ENCODE peak calls at places on chromosome 11, in eight cellular contexts. L is lower lobe of right lung, I is colonic mucosa, X is dorsolateral prefrontal cortex, M is Peyer's patch, N is right lobe of liver, R is fibroblast of pulmonary artery, E is MM.1S. G is an unnamed sample.

GRCh38 chr11:63906585-63906984 is 10.4 kb downstream of the RCOR2 start:
- DNase-seq in R (peak), X (no peak), E (no peak), N (no peak), L (no peak), M (no peak), I (no peak), G (no peak)

GRCh38 chr11:12001152-12001551 is 7.3 kb downstream of the DKK3 start:
- DNase-seq in I (no peak), E (no peak), L (no peak), R (no peak), M (no peak), X (no peak), N (no peak), G (no peak)

GRCh38 chr11:134823970-134824369 is 411.9 kb upstream of the B3GAT1 start:
- DNase-seq in R (no peak), L (no peak), X (no peak), E (no peak), N (no peak), I (no peak), M (no peak), G (no peak)

GRCh38 chr11:26929806-26930517 is 64.0 kb upstream of the FIBIN start:
- DNase-seq in L (no peak), E (no peak), M (no peak), X (no peak), N (no peak), I (no peak), R (no peak), G (no peak)

GRCh38 chr11:114259124-114259526 is 37.1 kb upstream of the NNMT start:
- DNase-seq in E (no peak), M (peak), L (peak), X (peak), I (no peak), R (no peak), N (peak), G (no peak)

GRCh38 chr11:62057069-62057468 is 66.7 kb upstream of the INCENP start:
- DNase-seq in R (no peak), E (no peak), I (no peak), M (no peak), N (no peak), X (no peak), L (no peak), G (no peak)

GRCh38 chr11:64814712-64815187 is 4.4 kb upstream of the MEN1 start:
- DNase-seq in E (no peak), L (no peak), M (peak), R (no peak), I (no peak), X (no peak), N (no peak), G (no peak)

GRCh38 chr11:135027461-135027860 is 615.4 kb upstream of the B3GAT1 start:
- DNase-seq in L (no peak), I (no peak), R (peak), E (peak), N (peak), X (no peak), M (peak), G (peak)

GRCh38 chr11:20376162-20376561 is 11.4 kb upstream of the PRMT3 start:
- DNase-seq in E (no peak), L (no peak), R (no peak), M (no peak), N (no peak), I (no peak), X (no peak), G (no peak)

GRCh38 chr11:102794382-102794781 is 3.6 kb downstream of the MMP1 start:
- DNase-seq in L (no peak), M (no peak), N (no peak), I (no peak), X (no peak), E (peak), R (peak), G (peak)

GRCh38 chr11:19820100-19820499 is 107.5 kb downstream of the NAV2 start:
- DNase-seq in X (no peak), L (peak), R (no peak), E (no peak), N (no peak), I (no peak), M (no peak), G (no peak)

GRCh38 chr11:119490253-119491006 is 67.5 kb upstream of the THY1 start:
- DNase-seq in N (no peak), X (no peak), E (no peak), I (no peak), R (no peak), M (no peak), L (no peak), G (no peak)

GRCh38 chr11:78801161-78801884 is 226.7 kb upstream of the NARS2 start:
- DNase-seq in E (no peak), X (no peak), N (no peak), M (no peak), R (peak), L (no peak), I (peak), G (no peak)

GRCh38 chr11:10688401-10688800 is 5.2 kb downstream of the IRAG1 start:
- DNase-seq in M (no peak), X (no peak), E (no peak), L (no peak), R (no peak), N (no peak), I (no peak), G (no peak)

GRCh38 chr11:10432971-10433370 is 22.1 kb upstream of the AMPD3 start:
- DNase-seq in L (no peak), E (no peak), N (no peak), I (no peak), X (no peak), M (no peak), R (no peak), G (no peak)

GRCh38 chr11:299951-300735 is 817 bp upstream of the IFITM5 start:
- DNase-seq in X (no peak), I (no peak), R (no peak), M (no peak), E (no peak), L (peak), N (peak), G (no peak)

GRCh38 chr11:362642-363442 is 6.5 kb upstream of the B4GALNT4 start:
- DNase-seq in N (peak), L (no peak), X (no peak), R (no peak), E (no peak), I (no peak), M (no peak), G (no peak)

GRCh38 chr11:79932612-79933011 is 491.8 kb upstream of the TENM4 start:
- DNase-seq in R (no peak), X (no peak), M (no peak), E (no peak), N (no peak), L (no peak), I (no peak), G (no peak)

GRCh38 chr11:58926251-58926650 is 13.0 kb upstream of the GLYATL1 start:
- DNase-seq in L (no peak), E (no peak), I (no peak), N (no peak), R (no peak), M (no peak), X (no peak), G (no peak)

GRCh38 chr11:131423715-131424114 is 53.3 kb downstream of the NTM start:
- DNase-seq in I (no peak), M (no peak), R (no peak), E (no peak), L (no peak), N (no peak), X (no peak), G (peak)

GRCh38 chr11:67270256-67271211 is 4.3 kb downstream of the GRK2 start:
- DNase-seq in L (peak), R (peak), N (peak), I (peak), M (peak), X (no peak), E (no peak), G (no peak)

GRCh38 chr11:88552377-88553029 is 215.0 kb upstream of the CTSC start:
- DNase-seq in L (peak), M (peak), N (peak), R (peak), I (peak), X (no peak), E (peak), G (peak)

GRCh38 chr11:122141757-122142156 is 25.7 kb upstream of the BLID start:
- DNase-seq in R (no peak), I (no peak), X (no peak), M (no peak), E (no peak), L (no peak), N (no peak), G (no peak)

GRCh38 chr11:63915961-63916836 is 765 bp downstream of the RCOR2 start:
- DNase-seq in N (no peak), M (no peak), X (no peak), I (peak), L (no peak), R (peak), E (no peak), G (peak)

DNA sequence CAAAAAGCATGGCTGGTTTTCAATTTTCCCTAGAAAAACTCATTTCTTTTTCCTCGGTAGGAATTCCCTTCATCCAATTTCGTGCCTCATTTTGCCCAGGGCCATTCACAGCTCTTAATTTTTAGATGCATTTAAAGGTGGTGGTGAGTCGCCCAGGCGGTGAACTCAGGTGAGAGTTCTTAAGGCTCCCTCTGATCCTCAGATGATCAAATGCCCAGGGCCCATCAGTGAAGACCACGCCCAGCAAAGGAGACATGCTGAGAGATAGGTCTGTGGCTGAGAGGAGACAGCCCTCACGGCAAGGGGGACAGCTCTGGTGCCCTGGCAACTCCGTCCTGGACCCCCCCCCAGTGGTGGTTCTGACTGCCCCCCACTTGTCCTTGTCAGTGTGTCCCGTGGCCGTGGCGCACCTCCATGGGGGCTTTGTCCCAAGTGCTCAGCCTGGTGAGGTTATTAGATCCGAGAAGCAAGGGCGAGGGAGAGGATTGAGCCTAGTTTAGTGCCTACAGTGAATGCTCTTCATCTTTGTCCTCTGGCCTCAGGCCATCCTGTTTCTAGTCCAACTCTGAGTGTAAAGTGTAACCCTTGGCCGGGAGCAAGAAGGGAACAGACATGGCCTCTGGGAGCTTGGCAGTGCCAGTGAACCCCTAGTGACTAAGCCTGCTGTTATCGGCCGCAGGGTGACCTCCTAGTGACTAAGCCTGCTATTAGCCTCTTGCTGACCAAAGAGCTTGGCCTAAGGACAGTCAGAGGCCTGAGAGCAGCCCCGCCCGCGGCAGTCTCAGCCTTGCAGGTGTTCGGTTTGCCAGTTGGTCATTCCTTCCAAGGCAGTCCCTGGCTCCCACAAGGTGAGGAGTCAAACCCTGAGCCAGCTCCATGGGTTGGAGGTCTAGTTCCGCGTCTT is 83.5 kb downstream of the CTTN start:
- DNase-seq in X (no peak), I (no peak), R (no peak), M (peak), L (peak), E (no peak), N (peak), G (no peak)
- TF ChIP-seq CTCF in X (no peak), I (no peak), R (no peak), M (no peak), L (no peak), E (no peak), N (no peak), G (no peak)

DNA sequence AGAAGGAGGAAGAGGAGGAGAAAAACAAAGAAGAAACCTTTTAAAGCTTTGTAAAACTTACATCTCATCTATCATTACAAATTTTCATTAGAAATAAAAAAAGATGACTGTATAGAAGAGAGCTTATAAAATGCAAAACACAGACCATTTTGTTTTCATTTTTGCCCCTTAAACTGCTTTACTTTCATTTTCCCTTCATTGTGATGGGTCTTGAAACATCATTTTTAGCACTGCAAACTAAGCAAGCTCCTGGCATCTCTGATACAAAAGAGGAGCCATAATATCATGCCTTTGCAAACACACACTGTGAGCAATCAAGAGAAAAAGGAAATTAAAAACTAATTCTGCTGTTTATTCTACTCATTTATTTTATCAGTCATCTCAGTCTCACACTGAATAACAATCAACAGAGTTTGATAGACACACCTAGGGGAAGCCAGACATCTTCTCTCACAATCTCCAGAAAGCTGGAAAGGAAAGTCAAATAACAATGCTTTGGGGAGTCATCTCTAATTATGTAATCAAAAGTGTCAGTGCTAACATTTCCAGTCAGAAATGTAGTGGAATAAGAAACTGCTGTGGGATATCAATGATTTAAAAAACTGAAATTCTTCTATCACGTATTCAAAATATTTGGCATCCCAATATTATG is 467.7 kb upstream of the FAT3 start:
- DNase-seq in N (no peak), L (no peak), M (no peak), R (no peak), I (no peak), E (peak), X (no peak), G (no peak)
- H3K4me3 ChIP-seq in N (no peak), L (no peak), M (no peak), R (no peak), I (no peak), E (peak), X (no peak), G (no peak)

DNA sequence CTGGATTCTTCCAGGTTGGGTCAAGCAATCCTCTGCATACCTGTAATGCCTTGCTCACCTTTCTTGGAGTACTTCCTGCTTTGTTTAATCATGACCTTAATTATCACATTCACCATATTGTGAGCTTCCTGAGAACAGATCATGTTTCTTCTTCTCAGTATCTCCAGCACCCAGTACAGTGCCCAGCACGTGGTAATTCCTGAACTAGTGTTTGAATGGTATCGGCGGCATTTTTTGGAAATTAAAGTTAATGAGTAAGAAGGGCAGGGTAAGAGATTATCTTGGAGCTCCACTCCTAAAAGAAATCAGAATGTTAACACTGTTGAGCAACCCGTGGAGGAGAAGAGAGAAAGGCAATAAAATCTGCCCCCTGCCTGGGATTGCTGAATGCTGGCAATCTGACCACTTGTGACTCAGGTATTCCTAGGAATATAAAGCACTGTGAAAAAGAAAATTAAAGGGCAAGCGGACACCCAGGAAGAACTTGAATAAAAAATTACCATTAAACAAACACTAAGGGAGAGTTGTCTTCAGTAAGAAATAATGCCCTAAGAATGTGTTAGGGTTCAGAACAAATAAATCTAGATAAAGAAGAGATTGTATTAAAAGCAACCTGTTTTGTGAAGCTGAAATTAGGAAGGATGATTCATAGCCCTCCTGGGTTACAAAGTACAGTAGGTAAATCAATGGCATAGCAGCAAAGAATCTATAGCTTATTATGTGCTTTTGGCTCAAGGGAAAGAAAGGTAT is 92.9 kb downstream of the PDHX start:
- DNase-seq in L (no peak), N (no peak), R (peak), M (no peak), E (no peak), X (no peak), I (peak), G (peak)
- TF ChIP-seq CTCF in L (no peak), N (no peak), R (no peak), M (peak), E (no peak), X (no peak), I (no peak), G (no peak)

GRCh38 chr11:125166347-125166841 is 1.8 kb downstream of the PKNOX2 start:
- DNase-seq in I (no peak), X (no peak), R (peak), L (no peak), N (peak), M (no peak), E (no peak), G (peak)
- H3K4me3 ChIP-seq in I (peak), X (peak), R (peak), L (peak), N (peak), M (peak), E (no peak), G (no peak)

GRCh38 chr11:83557638-83558037 is 271.5 kb upstream of the CCDC90B start:
- DNase-seq in X (no peak), M (no peak), N (no peak), I (no peak), R (no peak), L (no peak), E (no peak), G (no peak)

GRCh38 chr11:83554896-83555295 is 268.7 kb upstream of the CCDC90B start:
- DNase-seq in X (peak), M (no peak), R (no peak), N (no peak), I (no peak), L (no peak), E (no peak), G (no peak)

DNA sequence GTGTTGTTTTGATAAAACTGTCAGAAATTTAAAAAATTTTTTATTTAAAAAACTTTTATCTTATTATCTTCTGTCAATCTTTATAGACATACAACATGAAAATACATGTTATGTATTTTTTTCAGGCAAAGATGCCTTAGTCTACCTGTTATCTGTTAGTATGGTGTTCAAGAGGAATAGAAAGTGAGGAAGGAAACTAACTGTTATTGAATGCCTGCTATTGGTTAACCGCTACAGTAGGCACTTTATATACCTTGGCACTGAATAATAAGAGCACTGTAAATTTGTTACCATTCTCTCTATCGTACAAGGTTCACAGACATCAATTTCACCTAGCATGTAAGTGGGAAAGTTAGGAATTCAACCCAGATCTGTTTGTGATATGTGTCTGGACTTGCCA is 272.1 kb upstream of the CCDC90B start:
- DNase-seq in E (no peak), L (no peak), X (no peak), I (no peak), R (no peak), N (no peak), M (no peak), G (no peak)
- TF ChIP-seq CTCF in E (no peak), L (no peak), X (no peak), I (no peak), R (no peak), N (no peak), M (no peak), G (no peak)

GRCh38 chr11:128904872-128905344 is 13.8 kb downstream of the KCNJ5 start:
- DNase-seq in R (no peak), N (no peak), M (peak), X (no peak), I (peak), L (peak), E (no peak), G (no peak)
- H3K4me3 ChIP-seq in R (peak), N (peak), M (peak), X (peak), I (peak), L (peak), E (no peak), G (peak)

GRCh38 chr11:34356576-34356917 is 1.3 kb downstream of the ABTB2 start:
- DNase-seq in R (peak), X (peak), M (peak), I (no peak), E (no peak), L (no peak), N (peak), G (no peak)

GRCh38 chr11:34356918-34357645 is 728 bp downstream of the ABTB2 start:
- DNase-seq in M (peak), L (peak), R (peak), X (peak), N (peak), I (peak), E (peak), G (peak)

GRCh38 chr11:34355726-34356125 is 2.1 kb downstream of the ABTB2 start:
- DNase-seq in L (no peak), N (no peak), M (no peak), E (no peak), X (no peak), R (no peak), I (no peak), G (no peak)

GRCh38 chr11:34354782-34355181 is 3.0 kb downstream of the ABTB2 start:
- DNase-seq in X (no peak), R (peak), L (no peak), I (no peak), N (no peak), E (no peak), M (no peak), G (no peak)

GRCh38 chr11:34356130-34356529 is 1.7 kb downstream of the ABTB2 start:
- DNase-seq in M (no peak), R (no peak), I (no peak), E (no peak), X (no peak), L (no peak), N (no peak), G (no peak)
- TF ChIP-seq CTCF in M (no peak), R (no peak), I (no peak), E (no peak), X (no peak), L (no peak), N (no peak), G (no peak)